ENCODE peak calls at places on chromosome 20, in five cellular contexts. S is EL, G is fibroblast of mammary gland, C is Right ventricle myocardium superior, J is ACHN. L is an unnamed sample.

GRCh38 chr20:34834459-34834893 is 9.0 kb upstream of the NCOA6 start:
- DNase-seq in S (peak; percentile 42), C (no peak), J (peak; percentile 56), G (peak; percentile 52), L (peak; percentile 82)

GRCh38 chr20:50467618-50468373 is 42.4 kb upstream of the PTPN1 start:
- DNase-seq in G (peak; percentile 55), J (peak; percentile 20), C (no peak), S (peak; percentile 50), L (peak; percentile 62)

GRCh38 chr20:63963784-63964301 is 5.9 kb downstream of the ZNF512B start:
- DNase-seq in C (peak; percentile 17), S (no peak), J (no peak), G (no peak), L (no peak)

GRCh38 chr20:38286586-38287502 is 17.1 kb upstream of the BPI start:
- DNase-seq in G (no peak), S (peak; percentile 31), J (no peak), C (peak; percentile 59), L (peak; percentile 12)

GRCh38 chr20:49916146-49917002 is 1.0 kb upstream of the SPATA2 start:
- DNase-seq in S (peak; percentile 28), J (peak; percentile 54), C (no peak), G (peak; percentile 52), L (no peak)

GRCh38 chr20:58131581-58132142 is 96.8 kb downstream of the ANKRD60 start:
- DNase-seq in S (peak; percentile 63), G (peak; percentile 64), J (no peak), C (no peak), L (peak; percentile 84)

GRCh38 chr20:24892931-24893330 is 56.1 kb upstream of the CST7 start:
- DNase-seq in S (no peak), J (no peak), G (no peak), C (no peak), L (no peak)

GRCh38 chr20:44211177-44212039 is 837 bp upstream of the OSER1 start:
- DNase-seq in S (peak; percentile 45), G (peak; percentile 77), C (no peak), J (no peak), L (peak; percentile 82)

GRCh38 chr20:62588458-62589149 is 53.7 kb upstream of the SLCO4A1 start:
- DNase-seq in J (no peak), S (peak; percentile 60), G (peak; percentile 31), C (peak; percentile 30), L (no peak)

GRCh38 chr20:50957276-50957675 is 1.1 kb downstream of the DPM1 start:
- DNase-seq in J (no peak), C (no peak), S (no peak), G (peak; percentile 27), L (peak; percentile 57)

GRCh38 chr20:45970646-45971424 is 1.2 kb downstream of the ZNF335 start:
- DNase-seq in C (peak; percentile 57), J (no peak), G (peak; percentile 27), S (peak; percentile 21), L (peak; percentile 40)

GRCh38 chr20:64053841-64054661 is 4.6 kb upstream of the SOX18 start:
- DNase-seq in C (peak; percentile 82), J (peak; percentile 34), S (no peak), G (no peak), L (no peak)

GRCh38 chr20:52448513-52448912 is 256.9 kb upstream of the ZFP64 start:
- DNase-seq in C (no peak), G (no peak), S (no peak), J (no peak), L (no peak)

GRCh38 chr20:36808317-36809257 is 35.0 kb upstream of the DSN1 start:
- DNase-seq in S (peak; percentile 99), C (peak; percentile 83), J (peak; percentile 63), G (peak; percentile 96), L (peak; percentile 78)

GRCh38 chr20:59809630-59810375 is 123.6 kb downstream of the SYCP2 start:
- DNase-seq in S (no peak), C (no peak), G (no peak), J (no peak), L (no peak)

GRCh38 chr20:37007898-37008649 is 56.6 kb upstream of the SAMHD1 start:
- DNase-seq in G (peak; percentile 41), C (no peak), J (peak; percentile 13), S (no peak), L (peak; percentile 74)

GRCh38 chr20:33668087-33668790 is 1.5 kb downstream of the ACTL10 start:
- DNase-seq in C (peak; percentile 89), S (no peak), J (peak; percentile 35), G (no peak), L (peak; percentile 92)

GRCh38 chr20:35091808-35092523 is 641 bp downstream of the TRPC4AP start:
- DNase-seq in C (no peak), S (peak; percentile 24), J (no peak), G (peak; percentile 41), L (peak; percentile 67)

GRCh38 chr20:21430031-21430430 is 32.7 kb upstream of the NKX2-4 start:
- DNase-seq in J (peak; percentile 67), C (no peak), G (no peak), S (no peak), L (no peak)

GRCh38 chr20:33279261-33279910 is 3.6 kb upstream of the BPIFB1 start:
- DNase-seq in J (peak; percentile 60), S (no peak), C (no peak), G (no peak), L (no peak)

GRCh38 chr20:23047738-23048214 is 1.7 kb downstream of the THBD start:
- DNase-seq in J (no peak), S (no peak), C (peak; percentile 69), G (no peak), L (no peak)

GRCh38 chr20:38167851-38168760 is 3.0 kb upstream of the TGM2 start:
- DNase-seq in G (peak; percentile 92), J (peak; percentile 92), C (peak; percentile 88), S (peak; percentile 97), L (peak; percentile 79)

GRCh38 chr20:32206383-32207210 is 946 bp downstream of the PLAGL2 start:
- DNase-seq in J (no peak), S (no peak), G (no peak), C (no peak), L (peak; percentile 30)

GRCh38 chr20:62944746-62945145 is 6.8 kb downstream of the GID8 start:
- DNase-seq in C (peak; percentile 25), S (no peak), G (no peak), J (no peak), L (no peak)

GRCh38 chr20:57435498-57436222 is 44.5 kb downstream of the RBM38 start:
- DNase-seq in C (peak; percentile 77), J (no peak), G (no peak), S (no peak), L (no peak)

GRCh38 chr20:12593342-12593741 is 415.4 kb upstream of the SPTLC3 start:
- DNase-seq in C (no peak), G (no peak), J (no peak), S (no peak), L (no peak)

GRCh38 chr20:6501061-6501460 is 266.4 kb upstream of the BMP2 start:
- DNase-seq in G (peak; percentile 91), J (peak; percentile 32), S (peak; percentile 22), C (no peak), L (no peak)

GRCh38 chr20:46802696-46803445 is 91.8 kb upstream of the EYA2 start:
- DNase-seq in G (no peak), C (no peak), S (no peak), J (no peak), L (no peak)

GRCh38 chr20:24573557-24573956 is 104.1 kb downstream of the SYNDIG1 start:
- DNase-seq in G (no peak), J (no peak), C (no peak), S (no peak), L (no peak)

GRCh38 chr20:52104546-52105044 is 87.0 kb downstream of the ZFP64 start:
- DNase-seq in G (peak; percentile 18), C (no peak), S (peak; percentile 39), J (peak; percentile 16), L (peak; percentile 48)